ENCODE peak calls at places on chromosomes 3 and 15, in eight cellular contexts. E is prostate gland, L is sigmoid colon, S is right lobe of liver, W is Peyer's patch, J is MM.1S, O is psoas muscle, H is spleen. X is an unnamed sample. For H3K36me3, the result is how much of the 10 kb centered on the place peaks cover.

GRCh38 chr15:92098869-92099268 is 245.4 kb downstream of the SLCO3A1 start:
- DNase-seq in E (no peak), L (no peak), H (no peak), J (no peak), S (no peak), W (no peak), O (no peak), X (no peak)

GRCh38 chr15:28900892-28901586 is 15.3 kb downstream of the APBA2 start:
- DNase-seq in O (no peak), S (no peak), W (no peak), E (no peak), L (no peak), H (peak), J (no peak), X (peak)

GRCh38 chr15:71705151-71705550 is 105.2 kb upstream of the NR2E3 start:
- DNase-seq in L (no peak), J (no peak), W (no peak), H (no peak), O (no peak), S (no peak), E (no peak), X (no peak)

GRCh38 chr15:61075741-61076140 is 153.4 kb downstream of the RORA start:
- DNase-seq in S (no peak), H (no peak), O (no peak), J (no peak), L (no peak), E (no peak), W (no peak), X (no peak)

GRCh38 chr3:74349035-74349434 is 265.4 kb downstream of the CNTN3 start:
- DNase-seq in E (no peak), L (no peak), S (no peak), O (no peak), W (no peak), J (no peak), H (no peak), X (no peak)

GRCh38 chr15:89852342-89853005 is 37.8 kb upstream of the ANPEP start:
- DNase-seq in O (no peak), H (no peak), J (no peak), L (no peak), E (no peak), S (no peak), W (no peak), X (no peak)

GRCh38 chr3:20574746-20575145 is 388.7 kb upstream of the SGO1 start:
- DNase-seq in E (no peak), S (no peak), O (no peak), W (no peak), L (no peak), H (no peak), J (no peak), X (no peak)

GRCh38 chr3:56251343-56251945 is 216.8 kb downstream of the ERC2 start:
- DNase-seq in J (peak), S (no peak), E (peak), O (no peak), L (no peak), H (no peak), W (peak), X (no peak)

GRCh38 chr15:87703238-87704111 is 553.1 kb downstream of the NTRK3 start:
- DNase-seq in W (no peak), J (no peak), S (no peak), E (no peak), O (no peak), L (no peak), H (no peak), X (no peak)

GRCh38 chr3:128395500-128396125 is 71.1 kb downstream of the DNAJB8 start:
- DNase-seq in S (no peak), W (no peak), L (no peak), O (peak), H (no peak), J (no peak), E (no peak), X (no peak)

GRCh38 chr3:142279965-142280590 is 54.7 kb upstream of the GK5 start:
- DNase-seq in S (no peak), W (peak), O (no peak), E (peak), J (peak), L (peak), H (no peak), X (no peak)

GRCh38 chr3:29279830-29280229 is 1.0 kb upstream of the RBMS3 start:
- DNase-seq in W (no peak), S (no peak), J (no peak), E (no peak), H (no peak), O (peak), L (no peak), X (no peak)

GRCh38 chr15:25175033-25175788 is 220.4 kb downstream of the SNRPN start:
- DNase-seq in L (no peak), H (peak), W (peak), O (peak), S (peak), J (no peak), E (no peak), X (peak)

GRCh38 chr3:31341130-31341529 is 191.6 kb upstream of the STT3B start:
- DNase-seq in L (no peak), S (no peak), O (no peak), J (no peak), W (no peak), E (no peak), H (no peak), X (no peak)
- TF ChIP-seq CTCF in L (no peak), S (no peak), O (no peak), J (no peak), W (peak), E (no peak), H (no peak), X (no peak)

GRCh38 chr3:16289144-16289889 is 24.3 kb downstream of the OXNAD1 start:
- DNase-seq in W (no peak), E (no peak), L (no peak), O (no peak), J (no peak), H (no peak), S (no peak), X (no peak)

GRCh38 chr3:16288664-16289063 is 23.7 kb downstream of the OXNAD1 start:
- DNase-seq in L (no peak), J (no peak), H (no peak), S (no peak), O (peak), E (no peak), W (no peak), X (no peak)

GRCh38 chr3:16286672-16287604 is 21.9 kb downstream of the OXNAD1 start:
- DNase-seq in S (no peak), W (no peak), J (no peak), O (no peak), H (no peak), L (no peak), E (no peak), X (no peak)

GRCh38 chr3:16290827-16291196 is 25.8 kb downstream of the OXNAD1 start:
- DNase-seq in W (no peak), L (no peak), H (no peak), J (peak), O (no peak), S (no peak), E (no peak), X (no peak)

DNA sequence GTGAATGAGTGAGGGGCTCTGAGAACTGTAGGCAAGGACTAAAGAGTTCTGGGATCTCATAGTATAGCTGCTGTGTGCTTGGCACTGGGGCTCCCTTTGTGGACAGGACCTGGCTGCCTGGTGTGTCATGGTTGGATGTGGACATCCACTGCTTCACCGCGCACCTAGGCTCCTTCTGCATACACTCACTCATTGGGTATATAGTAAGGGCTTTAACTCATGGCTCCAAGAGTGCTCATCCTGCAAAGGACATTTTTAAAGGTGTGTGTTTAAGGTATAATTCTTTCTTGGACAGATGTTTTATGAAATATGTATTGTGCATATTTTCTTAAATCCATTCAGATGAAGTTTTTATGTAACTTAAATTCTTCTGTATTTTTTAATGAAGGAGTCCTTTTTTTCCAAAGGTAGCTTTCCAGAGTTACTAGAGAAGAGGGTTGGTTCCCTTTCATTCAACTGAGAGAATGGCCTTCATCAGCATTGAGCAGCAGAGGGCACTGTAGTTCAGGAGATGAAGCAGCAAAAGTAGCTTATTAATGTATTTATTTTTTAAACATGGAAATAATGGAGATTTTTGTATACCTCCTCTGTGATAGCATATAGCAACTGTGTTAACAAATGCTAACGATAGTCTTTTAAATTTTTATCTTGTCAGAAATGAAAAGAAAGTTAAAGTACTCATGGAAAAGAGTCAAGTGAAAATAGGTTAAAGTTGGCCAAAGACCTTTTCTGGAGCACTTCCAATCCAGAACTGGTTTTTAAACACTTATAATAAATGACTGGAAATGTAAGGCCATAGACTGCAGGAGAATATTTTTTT is 25.2 kb downstream of the OXNAD1 start:
- DNase-seq in W (peak), O (no peak), J (peak), S (no peak), L (no peak), E (no peak), H (no peak), X (no peak)
- H3K36me3 ChIP-seq in W (under half), O (under half), J (under half), S (under half), L (under half), E (under half), H (under half), X (under half)

GRCh38 chr3:195263925-195264575 is 6.9 kb downstream of the XXYLT1 start:
- DNase-seq in H (no peak), W (no peak), S (no peak), O (no peak), L (no peak), E (no peak), J (no peak), X (no peak)
- TF ChIP-seq CTCF in H (no peak), W (no peak), S (no peak), O (no peak), L (no peak), E (no peak), J (no peak), X (no peak)

DNA sequence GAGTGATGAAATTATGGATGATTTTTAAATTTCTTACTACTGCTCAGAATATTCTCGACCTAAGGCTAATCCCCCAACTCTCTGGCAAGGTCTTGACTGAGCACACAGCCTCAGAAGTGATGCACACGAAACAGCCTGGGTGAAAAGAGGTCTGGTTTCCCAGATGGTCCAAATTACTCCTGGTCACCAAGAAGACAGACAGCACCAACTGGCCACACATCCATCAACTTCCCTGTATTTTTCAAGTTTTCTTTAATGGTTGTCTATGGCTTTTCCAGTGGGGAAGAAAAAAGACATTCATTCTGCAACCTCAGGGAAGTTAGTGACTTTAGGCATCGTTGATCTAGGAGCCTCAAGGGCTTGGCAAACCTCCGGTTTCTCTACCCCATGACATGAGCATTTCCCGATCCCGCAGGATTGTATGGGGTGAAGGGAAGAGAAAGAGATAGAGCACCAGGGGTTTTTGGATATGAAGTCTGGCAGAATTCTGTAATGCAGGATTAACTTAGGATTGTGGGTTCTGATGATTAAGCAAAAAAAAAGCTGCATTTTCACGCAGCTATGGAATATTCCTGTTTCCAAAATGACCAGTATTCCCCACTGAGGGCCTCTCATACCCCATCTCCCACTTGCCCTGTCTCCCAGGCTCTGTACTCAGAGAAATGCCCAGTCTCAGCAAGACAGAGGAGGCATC is 62.2 kb downstream of the UMPS start:
- DNase-seq in S (no peak), J (no peak), O (no peak), H (no peak), E (no peak), L (no peak), W (no peak), X (no peak)
- H3K36me3 ChIP-seq in S (under half), J (under half), O (under half), H (under half), E (under half), L (under half), W (under half), X (under half)

DNA sequence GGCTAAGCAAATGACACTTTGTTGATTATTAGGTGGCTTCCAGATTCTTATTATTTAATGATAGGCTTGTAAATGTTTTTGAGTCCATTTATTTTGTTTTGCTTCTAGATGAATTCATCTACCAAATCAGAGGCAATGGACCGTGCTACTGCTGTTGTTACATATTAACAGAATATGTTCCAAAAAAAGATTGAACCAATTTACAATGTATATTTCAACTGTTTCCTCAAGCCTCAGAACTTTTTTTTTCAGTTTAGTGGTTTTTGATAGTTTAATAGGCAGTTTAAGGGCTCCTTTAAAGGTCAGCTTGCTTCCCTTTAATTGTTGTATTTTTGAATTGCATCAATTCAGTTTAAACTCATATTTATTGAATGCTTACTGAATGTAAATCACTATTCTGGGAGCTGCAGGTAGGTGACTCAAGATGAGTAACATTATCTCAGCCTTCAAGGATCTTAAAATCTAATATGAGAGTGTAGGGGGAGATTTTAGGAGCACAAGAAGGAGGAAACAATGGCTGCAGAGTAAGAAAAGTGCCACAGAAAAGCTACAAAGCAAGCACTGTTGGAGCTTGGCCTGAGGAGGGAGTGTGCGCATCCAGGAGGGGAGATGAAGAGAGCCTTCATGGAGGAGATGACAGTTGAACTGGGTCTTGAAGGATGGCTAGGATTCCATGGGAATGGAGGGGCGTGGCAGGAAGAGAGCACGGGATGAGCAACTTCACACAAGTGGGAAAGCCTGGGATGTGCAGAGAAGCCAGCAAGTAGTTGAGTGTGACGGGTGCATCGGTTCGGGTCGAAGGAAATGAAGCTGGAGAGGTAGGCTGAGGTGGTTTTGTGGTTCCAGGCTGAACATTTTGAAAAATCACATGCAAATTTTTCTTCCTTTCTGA is 14.7 kb downstream of the MAP2K1 start:
- DNase-seq in W (no peak), J (no peak), L (no peak), S (no peak), H (no peak), O (no peak), E (no peak), X (no peak)
- TF ChIP-seq CTCF in W (no peak), J (no peak), L (no peak), S (no peak), H (no peak), O (no peak), E (no peak), X (no peak)

X was measured in RWPE2.